ENCODE peak calls at places on chromosomes 2 and 18, in ten cellular contexts. One of them, this sample, is unnamed.

GRCh38 chr2:153819501-153819900 is 52.2 kb upstream of the GALNT13 start:
- DNase-seq in fibroblast of mammary gland: no peak
- DNase-seq in fibroblast of pulmonary artery: no peak
- DNase-seq in HT-29: peak; percentile 19
- DNase-seq in stimulated activated naive B cell treated with anti-CD40 and anti-IgM and Interleukin-4, amounts not matched to agents 10 μg/mL and 1 μg/mL and 100 μg/mL, for 72 hours: no peak
- DNase-seq in cardiac muscle cell: peak; percentile 6
- DNase-seq in H7: peak; percentile 33
- DNase-seq in esophagus squamous epithelium: no peak
- DNase-seq in stimulated activated CD8-positive, alpha-beta memory T cell treated with anti-CD3 and anti-CD28 coated beads, Interleukin-15, amount 100 ng/mL, for 24 hours: no peak
- DNase-seq in astrocyte of the cerebellum: no peak
- DNase-seq in this sample: no peak

GRCh38 chr2:38264649-38265322 is 112.3 kb downstream of the ATL2 start:
- DNase-seq in H7: no peak
- DNase-seq in esophagus squamous epithelium: no peak
- DNase-seq in stimulated activated naive B cell treated with anti-CD40 and anti-IgM and Interleukin-4, amounts not matched to agents 10 μg/mL and 1 μg/mL and 100 μg/mL, for 72 hours: no peak
- DNase-seq in cardiac muscle cell: peak; percentile 19
- DNase-seq in astrocyte of the cerebellum: peak; percentile 22
- DNase-seq in fibroblast of mammary gland: no peak
- DNase-seq in stimulated activated CD8-positive, alpha-beta memory T cell treated with anti-CD3 and anti-CD28 coated beads, Interleukin-15, amount 100 ng/mL, for 24 hours: no peak
- DNase-seq in fibroblast of pulmonary artery: no peak
- DNase-seq in HT-29: no peak
- DNase-seq in this sample: no peak

GRCh38 chr2:232885264-232885961 is 15.3 kb downstream of the SNORC start:
- DNase-seq in fibroblast of mammary gland: no peak
- DNase-seq in astrocyte of the cerebellum: no peak
- DNase-seq in stimulated activated naive B cell treated with anti-CD40 and anti-IgM and Interleukin-4, amounts not matched to agents 10 μg/mL and 1 μg/mL and 100 μg/mL, for 72 hours: no peak
- DNase-seq in fibroblast of pulmonary artery: no peak
- DNase-seq in H7: peak; percentile 33
- DNase-seq in stimulated activated CD8-positive, alpha-beta memory T cell treated with anti-CD3 and anti-CD28 coated beads, Interleukin-15, amount 100 ng/mL, for 24 hours: no peak
- DNase-seq in esophagus squamous epithelium: no peak
- DNase-seq in HT-29: peak; percentile 47
- DNase-seq in cardiac muscle cell: no peak
- DNase-seq in this sample: no peak

GRCh38 chr2:6545336-6545735 is 320.4 kb downstream of the CMPK2 start:
- DNase-seq in astrocyte of the cerebellum: no peak
- DNase-seq in fibroblast of mammary gland: no peak
- DNase-seq in fibroblast of pulmonary artery: no peak
- DNase-seq in stimulated activated naive B cell treated with anti-CD40 and anti-IgM and Interleukin-4, amounts not matched to agents 10 μg/mL and 1 μg/mL and 100 μg/mL, for 72 hours: no peak
- DNase-seq in stimulated activated CD8-positive, alpha-beta memory T cell treated with anti-CD3 and anti-CD28 coated beads, Interleukin-15, amount 100 ng/mL, for 24 hours: no peak
- DNase-seq in HT-29: peak; percentile 70
- DNase-seq in H7: no peak
- DNase-seq in esophagus squamous epithelium: no peak
- DNase-seq in cardiac muscle cell: no peak
- DNase-seq in this sample: no peak

GRCh38 chr18:34977787-34978532 is 63.3 kb upstream of the MAPRE2 start:
- DNase-seq in stimulated activated CD8-positive, alpha-beta memory T cell treated with anti-CD3 and anti-CD28 coated beads, Interleukin-15, amount 100 ng/mL, for 24 hours: peak; percentile 20
- DNase-seq in H7: peak; percentile 25
- DNase-seq in fibroblast of pulmonary artery: no peak
- DNase-seq in cardiac muscle cell: peak; percentile 35
- DNase-seq in esophagus squamous epithelium: peak; percentile 2
- DNase-seq in astrocyte of the cerebellum: no peak
- DNase-seq in HT-29: peak; percentile 51
- DNase-seq in stimulated activated naive B cell treated with anti-CD40 and anti-IgM and Interleukin-4, amounts not matched to agents 10 μg/mL and 1 μg/mL and 100 μg/mL, for 72 hours: peak; percentile 39
- DNase-seq in fibroblast of mammary gland: no peak
- DNase-seq in this sample: no peak

GRCh38 chr18:23683671-23684070 is 5.6 kb upstream of the LAMA3 start:
- DNase-seq in fibroblast of pulmonary artery: peak; percentile 25
- DNase-seq in cardiac muscle cell: no peak
- DNase-seq in H7: no peak
- DNase-seq in stimulated activated naive B cell treated with anti-CD40 and anti-IgM and Interleukin-4, amounts not matched to agents 10 μg/mL and 1 μg/mL and 100 μg/mL, for 72 hours: no peak
- DNase-seq in HT-29: peak; percentile 24
- DNase-seq in stimulated activated CD8-positive, alpha-beta memory T cell treated with anti-CD3 and anti-CD28 coated beads, Interleukin-15, amount 100 ng/mL, for 24 hours: no peak
- DNase-seq in fibroblast of mammary gland: peak; percentile 61
- DNase-seq in astrocyte of the cerebellum: no peak
- DNase-seq in esophagus squamous epithelium: no peak
- DNase-seq in this sample: no peak

GRCh38 chr2:28624798-28625701 is 126.6 kb upstream of the PPP1CB start:
- DNase-seq in HT-29: peak; percentile 54
- DNase-seq in fibroblast of pulmonary artery: peak; percentile 79
- DNase-seq in stimulated activated naive B cell treated with anti-CD40 and anti-IgM and Interleukin-4, amounts not matched to agents 10 μg/mL and 1 μg/mL and 100 μg/mL, for 72 hours: peak; percentile 77
- DNase-seq in cardiac muscle cell: peak; percentile 84
- DNase-seq in astrocyte of the cerebellum: peak; percentile 77
- DNase-seq in stimulated activated CD8-positive, alpha-beta memory T cell treated with anti-CD3 and anti-CD28 coated beads, Interleukin-15, amount 100 ng/mL, for 24 hours: no peak
- DNase-seq in fibroblast of mammary gland: no peak
- DNase-seq in esophagus squamous epithelium: no peak
- DNase-seq in H7: peak; percentile 60
- DNase-seq in this sample: peak; percentile 21

GRCh38 chr2:30351087-30351486 is 96.0 kb upstream of the LCLAT1 start:
- DNase-seq in HT-29: no peak
- DNase-seq in esophagus squamous epithelium: no peak
- DNase-seq in fibroblast of mammary gland: no peak
- DNase-seq in astrocyte of the cerebellum: no peak
- DNase-seq in stimulated activated CD8-positive, alpha-beta memory T cell treated with anti-CD3 and anti-CD28 coated beads, Interleukin-15, amount 100 ng/mL, for 24 hours: no peak
- DNase-seq in cardiac muscle cell: no peak
- DNase-seq in stimulated activated naive B cell treated with anti-CD40 and anti-IgM and Interleukin-4, amounts not matched to agents 10 μg/mL and 1 μg/mL and 100 μg/mL, for 72 hours: no peak
- DNase-seq in fibroblast of pulmonary artery: peak; percentile 57
- DNase-seq in H7: no peak
- DNase-seq in this sample: no peak

GRCh38 chr2:47560107-47560819 is 157.3 kb downstream of the MSH2 start:
- DNase-seq in stimulated activated naive B cell treated with anti-CD40 and anti-IgM and Interleukin-4, amounts not matched to agents 10 μg/mL and 1 μg/mL and 100 μg/mL, for 72 hours: no peak
- DNase-seq in HT-29: no peak
- DNase-seq in fibroblast of pulmonary artery: no peak
- DNase-seq in fibroblast of mammary gland: no peak
- DNase-seq in cardiac muscle cell: no peak
- DNase-seq in esophagus squamous epithelium: no peak
- DNase-seq in H7: no peak
- DNase-seq in astrocyte of the cerebellum: no peak
- DNase-seq in stimulated activated CD8-positive, alpha-beta memory T cell treated with anti-CD3 and anti-CD28 coated beads, Interleukin-15, amount 100 ng/mL, for 24 hours: no peak
- DNase-seq in this sample: no peak

GRCh38 chr2:101921319-101921960 is 70.3 kb upstream of the IL1R2 start:
- DNase-seq in stimulated activated CD8-positive, alpha-beta memory T cell treated with anti-CD3 and anti-CD28 coated beads, Interleukin-15, amount 100 ng/mL, for 24 hours: no peak
- DNase-seq in stimulated activated naive B cell treated with anti-CD40 and anti-IgM and Interleukin-4, amounts not matched to agents 10 μg/mL and 1 μg/mL and 100 μg/mL, for 72 hours: peak; percentile 66
- DNase-seq in H7: no peak
- DNase-seq in fibroblast of pulmonary artery: no peak
- DNase-seq in HT-29: no peak
- DNase-seq in fibroblast of mammary gland: no peak
- DNase-seq in astrocyte of the cerebellum: no peak
- DNase-seq in cardiac muscle cell: no peak
- DNase-seq in esophagus squamous epithelium: no peak
- DNase-seq in this sample: no peak

GRCh38 chr2:103526757-103527156 is 764.9 kb downstream of the TMEM182 start:
- DNase-seq in H7: no peak
- DNase-seq in fibroblast of pulmonary artery: no peak
- DNase-seq in stimulated activated CD8-positive, alpha-beta memory T cell treated with anti-CD3 and anti-CD28 coated beads, Interleukin-15, amount 100 ng/mL, for 24 hours: no peak
- DNase-seq in stimulated activated naive B cell treated with anti-CD40 and anti-IgM and Interleukin-4, amounts not matched to agents 10 μg/mL and 1 μg/mL and 100 μg/mL, for 72 hours: no peak
- DNase-seq in astrocyte of the cerebellum: no peak
- DNase-seq in cardiac muscle cell: no peak
- DNase-seq in fibroblast of mammary gland: no peak
- DNase-seq in HT-29: no peak
- DNase-seq in esophagus squamous epithelium: no peak
- DNase-seq in this sample: no peak

GRCh38 chr2:191783416-191783815 is 63.5 kb downstream of the CAVIN2 start:
- DNase-seq in HT-29: no peak
- DNase-seq in astrocyte of the cerebellum: no peak
- DNase-seq in esophagus squamous epithelium: no peak
- DNase-seq in fibroblast of mammary gland: no peak
- DNase-seq in H7: no peak
- DNase-seq in stimulated activated CD8-positive, alpha-beta memory T cell treated with anti-CD3 and anti-CD28 coated beads, Interleukin-15, amount 100 ng/mL, for 24 hours: no peak
- DNase-seq in cardiac muscle cell: no peak
- DNase-seq in stimulated activated naive B cell treated with anti-CD40 and anti-IgM and Interleukin-4, amounts not matched to agents 10 μg/mL and 1 μg/mL and 100 μg/mL, for 72 hours: no peak
- DNase-seq in fibroblast of pulmonary artery: no peak
- DNase-seq in this sample: no peak

GRCh38 chr2:20187331-20187730 is 37.6 kb downstream of the SDC1 start:
- DNase-seq in fibroblast of mammary gland: no peak
- DNase-seq in HT-29: no peak
- DNase-seq in stimulated activated CD8-positive, alpha-beta memory T cell treated with anti-CD3 and anti-CD28 coated beads, Interleukin-15, amount 100 ng/mL, for 24 hours: no peak
- DNase-seq in fibroblast of pulmonary artery: no peak
- DNase-seq in esophagus squamous epithelium: no peak
- DNase-seq in astrocyte of the cerebellum: no peak
- DNase-seq in cardiac muscle cell: no peak
- DNase-seq in H7: no peak
- DNase-seq in stimulated activated naive B cell treated with anti-CD40 and anti-IgM and Interleukin-4, amounts not matched to agents 10 μg/mL and 1 μg/mL and 100 μg/mL, for 72 hours: no peak
- DNase-seq in this sample: no peak

GRCh38 chr18:26103579-26103978 is 13.2 kb upstream of the SS18 start:
- DNase-seq in stimulated activated CD8-positive, alpha-beta memory T cell treated with anti-CD3 and anti-CD28 coated beads, Interleukin-15, amount 100 ng/mL, for 24 hours: no peak
- DNase-seq in esophagus squamous epithelium: no peak
- DNase-seq in H7: peak; percentile 56
- DNase-seq in HT-29: peak; percentile 4
- DNase-seq in astrocyte of the cerebellum: no peak
- DNase-seq in fibroblast of mammary gland: no peak
- DNase-seq in stimulated activated naive B cell treated with anti-CD40 and anti-IgM and Interleukin-4, amounts not matched to agents 10 μg/mL and 1 μg/mL and 100 μg/mL, for 72 hours: no peak
- DNase-seq in fibroblast of pulmonary artery: no peak
- DNase-seq in cardiac muscle cell: no peak
- DNase-seq in this sample: no peak

GRCh38 chr2:20138696-20139095 is 86.2 kb downstream of the SDC1 start:
- DNase-seq in fibroblast of pulmonary artery: no peak
- DNase-seq in H7: no peak
- DNase-seq in esophagus squamous epithelium: no peak
- DNase-seq in cardiac muscle cell: no peak
- DNase-seq in stimulated activated naive B cell treated with anti-CD40 and anti-IgM and Interleukin-4, amounts not matched to agents 10 μg/mL and 1 μg/mL and 100 μg/mL, for 72 hours: no peak
- DNase-seq in HT-29: no peak
- DNase-seq in fibroblast of mammary gland: no peak
- DNase-seq in stimulated activated CD8-positive, alpha-beta memory T cell treated with anti-CD3 and anti-CD28 coated beads, Interleukin-15, amount 100 ng/mL, for 24 hours: no peak
- DNase-seq in astrocyte of the cerebellum: no peak
- DNase-seq in this sample: no peak

GRCh38 chr2:98463081-98463481 is 18.4 kb downstream of the INPP4A start:
- DNase-seq in H7: no peak
- DNase-seq in HT-29: no peak
- DNase-seq in stimulated activated naive B cell treated with anti-CD40 and anti-IgM and Interleukin-4, amounts not matched to agents 10 μg/mL and 1 μg/mL and 100 μg/mL, for 72 hours: no peak
- DNase-seq in esophagus squamous epithelium: no peak
- DNase-seq in cardiac muscle cell: no peak
- DNase-seq in fibroblast of mammary gland: no peak
- DNase-seq in astrocyte of the cerebellum: no peak
- DNase-seq in fibroblast of pulmonary artery: no peak
- DNase-seq in stimulated activated CD8-positive, alpha-beta memory T cell treated with anti-CD3 and anti-CD28 coated beads, Interleukin-15, amount 100 ng/mL, for 24 hours: no peak
- DNase-seq in this sample: no peak

GRCh38 chr18:39604836-39605235 is 2039.2 kb upstream of the CELF4 start:
- DNase-seq in fibroblast of pulmonary artery: peak; percentile 75
- DNase-seq in stimulated activated CD8-positive, alpha-beta memory T cell treated with anti-CD3 and anti-CD28 coated beads, Interleukin-15, amount 100 ng/mL, for 24 hours: no peak
- DNase-seq in HT-29: no peak
- DNase-seq in esophagus squamous epithelium: no peak
- DNase-seq in stimulated activated naive B cell treated with anti-CD40 and anti-IgM and Interleukin-4, amounts not matched to agents 10 μg/mL and 1 μg/mL and 100 μg/mL, for 72 hours: no peak
- DNase-seq in fibroblast of mammary gland: peak; percentile 65
- DNase-seq in astrocyte of the cerebellum: no peak
- DNase-seq in H7: no peak
- DNase-seq in cardiac muscle cell: no peak
- DNase-seq in this sample: no peak

GRCh38 chr2:49146412-49146811 is 7.9 kb downstream of the FSHR start:
- DNase-seq in fibroblast of mammary gland: no peak
- DNase-seq in HT-29: no peak
- DNase-seq in esophagus squamous epithelium: no peak
- DNase-seq in H7: no peak
- DNase-seq in fibroblast of pulmonary artery: no peak
- DNase-seq in stimulated activated CD8-positive, alpha-beta memory T cell treated with anti-CD3 and anti-CD28 coated beads, Interleukin-15, amount 100 ng/mL, for 24 hours: no peak
- DNase-seq in cardiac muscle cell: no peak
- DNase-seq in astrocyte of the cerebellum: no peak
- DNase-seq in stimulated activated naive B cell treated with anti-CD40 and anti-IgM and Interleukin-4, amounts not matched to agents 10 μg/mL and 1 μg/mL and 100 μg/mL, for 72 hours: no peak
- DNase-seq in this sample: no peak

GRCh38 chr2:32008811-32009478 is 1.9 kb downstream of the MEMO1 start:
- DNase-seq in stimulated activated naive B cell treated with anti-CD40 and anti-IgM and Interleukin-4, amounts not matched to agents 10 μg/mL and 1 μg/mL and 100 μg/mL, for 72 hours: no peak
- DNase-seq in esophagus squamous epithelium: no peak
- DNase-seq in stimulated activated CD8-positive, alpha-beta memory T cell treated with anti-CD3 and anti-CD28 coated beads, Interleukin-15, amount 100 ng/mL, for 24 hours: no peak
- DNase-seq in astrocyte of the cerebellum: no peak
- DNase-seq in fibroblast of pulmonary artery: peak; percentile 18
- DNase-seq in HT-29: peak; percentile 50
- DNase-seq in fibroblast of mammary gland: peak; percentile 27
- DNase-seq in H7: no peak
- DNase-seq in cardiac muscle cell: peak; percentile 38
- DNase-seq in this sample: no peak

GRCh38 chr2:13230221-13230620 is 513.5 kb downstream of the TRIB2 start:
- DNase-seq in astrocyte of the cerebellum: no peak
- DNase-seq in stimulated activated naive B cell treated with anti-CD40 and anti-IgM and Interleukin-4, amounts not matched to agents 10 μg/mL and 1 μg/mL and 100 μg/mL, for 72 hours: no peak
- DNase-seq in HT-29: no peak
- DNase-seq in fibroblast of mammary gland: no peak
- DNase-seq in cardiac muscle cell: no peak
- DNase-seq in H7: no peak
- DNase-seq in fibroblast of pulmonary artery: no peak
- DNase-seq in esophagus squamous epithelium: no peak
- DNase-seq in stimulated activated CD8-positive, alpha-beta memory T cell treated with anti-CD3 and anti-CD28 coated beads, Interleukin-15, amount 100 ng/mL, for 24 hours: no peak
- DNase-seq in this sample: no peak

GRCh38 chr2:217095511-217096205 is 235.8 kb upstream of the TNP1 start:
- DNase-seq in stimulated activated naive B cell treated with anti-CD40 and anti-IgM and Interleukin-4, amounts not matched to agents 10 μg/mL and 1 μg/mL and 100 μg/mL, for 72 hours: no peak
- DNase-seq in astrocyte of the cerebellum: no peak
- DNase-seq in HT-29: no peak
- DNase-seq in esophagus squamous epithelium: no peak
- DNase-seq in fibroblast of mammary gland: no peak
- DNase-seq in cardiac muscle cell: no peak
- DNase-seq in stimulated activated CD8-positive, alpha-beta memory T cell treated with anti-CD3 and anti-CD28 coated beads, Interleukin-15, amount 100 ng/mL, for 24 hours: no peak
- DNase-seq in fibroblast of pulmonary artery: no peak
- DNase-seq in H7: no peak
- DNase-seq in this sample: no peak

GRCh38 chr2:9519250-9519649 is 36.4 kb downstream of the ADAM17 start:
- DNase-seq in esophagus squamous epithelium: no peak
- DNase-seq in HT-29: no peak
- DNase-seq in fibroblast of mammary gland: peak; percentile 56
- DNase-seq in stimulated activated CD8-positive, alpha-beta memory T cell treated with anti-CD3 and anti-CD28 coated beads, Interleukin-15, amount 100 ng/mL, for 24 hours: no peak
- DNase-seq in cardiac muscle cell: no peak
- DNase-seq in stimulated activated naive B cell treated with anti-CD40 and anti-IgM and Interleukin-4, amounts not matched to agents 10 μg/mL and 1 μg/mL and 100 μg/mL, for 72 hours: no peak
- DNase-seq in fibroblast of pulmonary artery: no peak
- DNase-seq in astrocyte of the cerebellum: no peak
- DNase-seq in H7: no peak
- DNase-seq in this sample: no peak

GRCh38 chr2:158969717-158970521 is 1.5 kb downstream of the TANC1 start:
- DNase-seq in stimulated activated CD8-positive, alpha-beta memory T cell treated with anti-CD3 and anti-CD28 coated beads, Interleukin-15, amount 100 ng/mL, for 24 hours: no peak
- DNase-seq in astrocyte of the cerebellum: no peak
- DNase-seq in fibroblast of mammary gland: peak; percentile 9
- DNase-seq in stimulated activated naive B cell treated with anti-CD40 and anti-IgM and Interleukin-4, amounts not matched to agents 10 μg/mL and 1 μg/mL and 100 μg/mL, for 72 hours: no peak
- DNase-seq in cardiac muscle cell: peak; percentile 67
- DNase-seq in esophagus squamous epithelium: no peak
- DNase-seq in H7: peak; percentile 61
- DNase-seq in HT-29: peak; percentile 60
- DNase-seq in fibroblast of pulmonary artery: peak; percentile 40
- DNase-seq in this sample: no peak

GRCh38 chr2:153311432-153311831 is 167.1 kb downstream of the RPRM start:
- DNase-seq in stimulated activated naive B cell treated with anti-CD40 and anti-IgM and Interleukin-4, amounts not matched to agents 10 μg/mL and 1 μg/mL and 100 μg/mL, for 72 hours: no peak
- DNase-seq in H7: no peak
- DNase-seq in esophagus squamous epithelium: no peak
- DNase-seq in HT-29: no peak
- DNase-seq in astrocyte of the cerebellum: no peak
- DNase-seq in cardiac muscle cell: no peak
- DNase-seq in stimulated activated CD8-positive, alpha-beta memory T cell treated with anti-CD3 and anti-CD28 coated beads, Interleukin-15, amount 100 ng/mL, for 24 hours: no peak
- DNase-seq in fibroblast of mammary gland: peak; percentile 9
- DNase-seq in fibroblast of pulmonary artery: no peak
- DNase-seq in this sample: no peak

GRCh38 chr18:12750076-12750707 is 47.4 kb downstream of the PSMG2 start:
- DNase-seq in cardiac muscle cell: no peak
- DNase-seq in fibroblast of pulmonary artery: peak; percentile 5
- DNase-seq in stimulated activated naive B cell treated with anti-CD40 and anti-IgM and Interleukin-4, amounts not matched to agents 10 μg/mL and 1 μg/mL and 100 μg/mL, for 72 hours: peak; percentile 27
- DNase-seq in H7: no peak
- DNase-seq in stimulated activated CD8-positive, alpha-beta memory T cell treated with anti-CD3 and anti-CD28 coated beads, Interleukin-15, amount 100 ng/mL, for 24 hours: no peak
- DNase-seq in astrocyte of the cerebellum: no peak
- DNase-seq in esophagus squamous epithelium: no peak
- DNase-seq in HT-29: no peak
- DNase-seq in fibroblast of mammary gland: peak; percentile 29
- DNase-seq in this sample: peak; percentile 23

GRCh38 chr2:240259201-240259923 is 118.9 kb upstream of the OTOS start:
- DNase-seq in fibroblast of mammary gland: no peak
- DNase-seq in stimulated activated CD8-positive, alpha-beta memory T cell treated with anti-CD3 and anti-CD28 coated beads, Interleukin-15, amount 100 ng/mL, for 24 hours: no peak
- DNase-seq in H7: peak; percentile 11
- DNase-seq in stimulated activated naive B cell treated with anti-CD40 and anti-IgM and Interleukin-4, amounts not matched to agents 10 μg/mL and 1 μg/mL and 100 μg/mL, for 72 hours: no peak
- DNase-seq in astrocyte of the cerebellum: no peak
- DNase-seq in cardiac muscle cell: no peak
- DNase-seq in HT-29: no peak
- DNase-seq in esophagus squamous epithelium: no peak
- DNase-seq in fibroblast of pulmonary artery: peak; percentile 67
- DNase-seq in this sample: no peak

GRCh38 chr18:43322133-43322532 is 44.8 kb upstream of the SYT4 start:
- DNase-seq in esophagus squamous epithelium: no peak
- DNase-seq in fibroblast of pulmonary artery: no peak
- DNase-seq in H7: no peak
- DNase-seq in fibroblast of mammary gland: no peak
- DNase-seq in HT-29: no peak
- DNase-seq in cardiac muscle cell: no peak
- DNase-seq in astrocyte of the cerebellum: no peak
- DNase-seq in stimulated activated CD8-positive, alpha-beta memory T cell treated with anti-CD3 and anti-CD28 coated beads, Interleukin-15, amount 100 ng/mL, for 24 hours: no peak
- DNase-seq in stimulated activated naive B cell treated with anti-CD40 and anti-IgM and Interleukin-4, amounts not matched to agents 10 μg/mL and 1 μg/mL and 100 μg/mL, for 72 hours: no peak
- DNase-seq in this sample: no peak

GRCh38 chr2:68292108-68292710 is 27.5 kb downstream of the CNRIP1 start:
- DNase-seq in fibroblast of pulmonary artery: peak; percentile 56
- DNase-seq in fibroblast of mammary gland: peak; percentile 40
- DNase-seq in HT-29: peak; percentile 37
- DNase-seq in stimulated activated CD8-positive, alpha-beta memory T cell treated with anti-CD3 and anti-CD28 coated beads, Interleukin-15, amount 100 ng/mL, for 24 hours: no peak
- DNase-seq in cardiac muscle cell: peak; percentile 37
- DNase-seq in astrocyte of the cerebellum: peak; percentile 16
- DNase-seq in H7: peak; percentile 41
- DNase-seq in stimulated activated naive B cell treated with anti-CD40 and anti-IgM and Interleukin-4, amounts not matched to agents 10 μg/mL and 1 μg/mL and 100 μg/mL, for 72 hours: no peak
- DNase-seq in esophagus squamous epithelium: no peak
- DNase-seq in this sample: no peak

This sample was measured in GM12878.